ENCODE peak calls at places on chromosome 5, in seven cellular contexts. One of them, this sample, is unnamed.

GRCh38 chr5:43602818-43603534 is at the start of gene NNT:
- DNase-seq in tibial artery: peak
- DNase-seq in ELF-1: peak
- DNase-seq in lung microvascular endothelial cell: peak
- DNase-seq in breast epithelium: peak
- DNase-seq in hypothalamus: peak
- DNase-seq in HS-5: peak
- DNase-seq in this sample: peak

GRCh38 chr5:103256178-103256577 is 2.4 kb upstream of the MACIR start:
- DNase-seq in tibial artery: no peak
- DNase-seq in ELF-1: peak
- DNase-seq in lung microvascular endothelial cell: peak
- DNase-seq in breast epithelium: no peak
- DNase-seq in hypothalamus: no peak
- DNase-seq in HS-5: no peak
- DNase-seq in this sample: no peak

GRCh38 chr5:65127181-65127901 is 354.4 kb downstream of the ADAMTS6 start:
- DNase-seq in tibial artery: no peak
- DNase-seq in ELF-1: no peak
- DNase-seq in lung microvascular endothelial cell: peak
- DNase-seq in breast epithelium: no peak
- DNase-seq in hypothalamus: no peak
- DNase-seq in HS-5: no peak
- DNase-seq in this sample: no peak

GRCh38 chr5:139637438-139638089 is 10.6 kb upstream of the CXXC5 start:
- DNase-seq in tibial artery: peak
- DNase-seq in ELF-1: peak
- DNase-seq in lung microvascular endothelial cell: peak
- DNase-seq in breast epithelium: peak
- DNase-seq in hypothalamus: peak
- DNase-seq in HS-5: no peak
- DNase-seq in this sample: peak

GRCh38 chr5:157918811-157919742 is 60.1 kb upstream of the CLINT1 start:
- DNase-seq in tibial artery: no peak
- DNase-seq in ELF-1: peak
- DNase-seq in lung microvascular endothelial cell: peak
- DNase-seq in breast epithelium: no peak
- DNase-seq in hypothalamus: no peak
- DNase-seq in HS-5: no peak
- DNase-seq in this sample: no peak

GRCh38 chr5:493251-493701 is 31.0 kb downstream of the SLC9A3 start:
- DNase-seq in tibial artery: no peak
- DNase-seq in ELF-1: no peak
- DNase-seq in lung microvascular endothelial cell: no peak
- DNase-seq in breast epithelium: no peak
- DNase-seq in hypothalamus: no peak
- DNase-seq in HS-5: no peak
- DNase-seq in this sample: no peak

GRCh38 chr5:134209477-134210240 is 16.2 kb downstream of the PPP2CA start:
- DNase-seq in tibial artery: no peak
- DNase-seq in ELF-1: no peak
- DNase-seq in lung microvascular endothelial cell: no peak
- DNase-seq in breast epithelium: no peak
- DNase-seq in hypothalamus: no peak
- DNase-seq in HS-5: no peak
- DNase-seq in this sample: no peak

GRCh38 chr5:59099270-59099994 is 516.6 kb downstream of the RAB3C start:
- DNase-seq in tibial artery: no peak
- DNase-seq in ELF-1: no peak
- DNase-seq in lung microvascular endothelial cell: peak
- DNase-seq in breast epithelium: no peak
- DNase-seq in hypothalamus: no peak
- DNase-seq in HS-5: peak
- DNase-seq in this sample: no peak

GRCh38 chr5:116947691-116948528 is 373.3 kb upstream of the SEMA6A start:
- DNase-seq in tibial artery: no peak
- DNase-seq in ELF-1: peak
- DNase-seq in lung microvascular endothelial cell: peak
- DNase-seq in breast epithelium: peak
- DNase-seq in hypothalamus: no peak
- DNase-seq in HS-5: no peak
- DNase-seq in this sample: peak

GRCh38 chr5:95283761-95284511 is 958 bp downstream of the MCTP1 start:
- DNase-seq in tibial artery: no peak
- DNase-seq in ELF-1: peak
- DNase-seq in lung microvascular endothelial cell: peak
- DNase-seq in breast epithelium: no peak
- DNase-seq in hypothalamus: no peak
- DNase-seq in HS-5: no peak
- DNase-seq in this sample: no peak

GRCh38 chr5:41509399-41510175 is 814 bp downstream of the PLCXD3 start:
- DNase-seq in tibial artery: no peak
- DNase-seq in ELF-1: no peak
- DNase-seq in lung microvascular endothelial cell: peak
- DNase-seq in breast epithelium: no peak
- DNase-seq in hypothalamus: no peak
- DNase-seq in HS-5: no peak
- DNase-seq in this sample: peak

GRCh38 chr5:176590035-176590729 is 19.8 kb downstream of the GPRIN1 start:
- DNase-seq in tibial artery: no peak
- DNase-seq in ELF-1: no peak
- DNase-seq in lung microvascular endothelial cell: no peak
- DNase-seq in breast epithelium: no peak
- DNase-seq in hypothalamus: no peak
- DNase-seq in HS-5: no peak
- DNase-seq in this sample: no peak

GRCh38 chr5:27315541-27316282 is 277.3 kb upstream of the CDH9 start:
- DNase-seq in tibial artery: no peak
- DNase-seq in ELF-1: peak
- DNase-seq in lung microvascular endothelial cell: no peak
- DNase-seq in breast epithelium: no peak
- DNase-seq in hypothalamus: no peak
- DNase-seq in HS-5: peak
- DNase-seq in this sample: no peak

GRCh38 chr5:35371971-35372426 is 141.7 kb upstream of the PRLR start:
- DNase-seq in tibial artery: no peak
- DNase-seq in ELF-1: no peak
- DNase-seq in lung microvascular endothelial cell: no peak
- DNase-seq in breast epithelium: no peak
- DNase-seq in hypothalamus: no peak
- DNase-seq in HS-5: no peak
- DNase-seq in this sample: no peak

GRCh38 chr5:118968925-118969375 is 19.4 kb downstream of the DTWD2 start:
- DNase-seq in tibial artery: no peak
- DNase-seq in ELF-1: peak
- DNase-seq in lung microvascular endothelial cell: no peak
- DNase-seq in breast epithelium: no peak
- DNase-seq in hypothalamus: no peak
- DNase-seq in HS-5: no peak
- DNase-seq in this sample: no peak

GRCh38 chr5:14958196-14958595 is 86.6 kb upstream of the ANKH start:
- DNase-seq in tibial artery: no peak
- DNase-seq in ELF-1: no peak
- DNase-seq in lung microvascular endothelial cell: no peak
- DNase-seq in breast epithelium: no peak
- DNase-seq in hypothalamus: no peak
- DNase-seq in HS-5: no peak
- DNase-seq in this sample: no peak

GRCh38 chr5:157108961-157109360 is at the start of gene HAVCR2:
- DNase-seq in tibial artery: peak
- DNase-seq in ELF-1: no peak
- DNase-seq in lung microvascular endothelial cell: no peak
- DNase-seq in breast epithelium: no peak
- DNase-seq in hypothalamus: peak
- DNase-seq in HS-5: no peak
- DNase-seq in this sample: no peak

GRCh38 chr5:149473441-149473840 is 77.8 kb downstream of the CSNK1A1 start:
- DNase-seq in tibial artery: no peak
- DNase-seq in ELF-1: no peak
- DNase-seq in lung microvascular endothelial cell: no peak
- DNase-seq in breast epithelium: no peak
- DNase-seq in hypothalamus: no peak
- DNase-seq in HS-5: no peak
- DNase-seq in this sample: no peak

GRCh38 chr5:43515678-43516048 is 715 bp upstream of the C5orf34 start:
- DNase-seq in tibial artery: no peak
- DNase-seq in ELF-1: peak
- DNase-seq in lung microvascular endothelial cell: no peak
- DNase-seq in breast epithelium: no peak
- DNase-seq in hypothalamus: no peak
- DNase-seq in HS-5: no peak
- DNase-seq in this sample: no peak

GRCh38 chr5:132094393-132095076 is 20.9 kb downstream of the CSF2 start:
- DNase-seq in tibial artery: no peak
- DNase-seq in ELF-1: no peak
- DNase-seq in lung microvascular endothelial cell: peak
- DNase-seq in breast epithelium: no peak
- DNase-seq in hypothalamus: no peak
- DNase-seq in HS-5: peak
- DNase-seq in this sample: no peak

GRCh38 chr5:180563994-180564393 is 27.3 kb downstream of the SCGB3A1 start:
- DNase-seq in tibial artery: no peak
- DNase-seq in ELF-1: no peak
- DNase-seq in lung microvascular endothelial cell: no peak
- DNase-seq in breast epithelium: no peak
- DNase-seq in hypothalamus: no peak
- DNase-seq in HS-5: no peak
- DNase-seq in this sample: no peak

GRCh38 chr5:96117863-96118651 is 156.4 kb upstream of the ELL2 start:
- DNase-seq in tibial artery: no peak
- DNase-seq in ELF-1: no peak
- DNase-seq in lung microvascular endothelial cell: peak
- DNase-seq in breast epithelium: no peak
- DNase-seq in hypothalamus: no peak
- DNase-seq in HS-5: no peak
- DNase-seq in this sample: no peak

GRCh38 chr5:180648658-180649296 is 623 bp downstream of the FLT4 start:
- DNase-seq in tibial artery: no peak
- DNase-seq in ELF-1: peak
- DNase-seq in lung microvascular endothelial cell: peak
- DNase-seq in breast epithelium: no peak
- DNase-seq in hypothalamus: no peak
- DNase-seq in HS-5: no peak
- DNase-seq in this sample: no peak

This sample was measured in ovary.